ENCODE peak calls at places on chromosome 19, in eight cellular contexts. One of them, this sample, is unnamed.

GRCh38 chr19:34148672-34149185 is 23.6 kb upstream of the LSM14A start:
- DNase-seq in pancreas: no peak
- DNase-seq in NCI-H446: no peak
- DNase-seq in left lung: no peak
- DNase-seq in NCI-H1930: no peak
- DNase-seq in skeletal muscle cell: no peak
- DNase-seq in C1 segment of cervical spinal cord: no peak
- DNase-seq in iPS DF 6.9: no peak
- DNase-seq in this sample: no peak

GRCh38 chr19:46537136-46538097 is 41.8 kb upstream of the PNMA8B start:
- DNase-seq in pancreas: peak
- DNase-seq in skeletal muscle cell: no peak
- DNase-seq in left lung: peak
- DNase-seq in NCI-H446: peak
- DNase-seq in NCI-H1930: peak
- DNase-seq in C1 segment of cervical spinal cord: no peak
- DNase-seq in iPS DF 6.9: no peak
- DNase-seq in this sample: peak

GRCh38 chr19:9768175-9769112 is at the start of gene ZNF846:
- DNase-seq in iPS DF 6.9: peak
- DNase-seq in left lung: peak
- DNase-seq in NCI-H1930: peak
- DNase-seq in skeletal muscle cell: peak
- DNase-seq in C1 segment of cervical spinal cord: peak
- DNase-seq in NCI-H446: peak
- DNase-seq in pancreas: peak
- DNase-seq in this sample: peak

GRCh38 chr19:45211751-45212381 is 33.3 kb downstream of the BLOC1S3 start:
- DNase-seq in C1 segment of cervical spinal cord: no peak
- DNase-seq in skeletal muscle cell: no peak
- DNase-seq in left lung: peak
- DNase-seq in NCI-H446: peak
- DNase-seq in pancreas: peak
- DNase-seq in NCI-H1930: no peak
- DNase-seq in iPS DF 6.9: no peak
- DNase-seq in this sample: peak

GRCh38 chr19:10290439-10290875 is 705 bp downstream of the ICAM5 start:
- DNase-seq in iPS DF 6.9: no peak
- DNase-seq in NCI-H446: no peak
- DNase-seq in left lung: peak
- DNase-seq in skeletal muscle cell: no peak
- DNase-seq in C1 segment of cervical spinal cord: no peak
- DNase-seq in pancreas: no peak
- DNase-seq in NCI-H1930: no peak
- DNase-seq in this sample: no peak

GRCh38 chr19:41657157-41657556 is 30.3 kb upstream of the CEACAM4 start:
- DNase-seq in iPS DF 6.9: no peak
- DNase-seq in pancreas: no peak
- DNase-seq in left lung: no peak
- DNase-seq in NCI-H446: no peak
- DNase-seq in skeletal muscle cell: no peak
- DNase-seq in NCI-H1930: no peak
- DNase-seq in C1 segment of cervical spinal cord: no peak
- DNase-seq in this sample: no peak

GRCh38 chr19:49223472-49223871 is 65.9 kb downstream of the TRPM4 start:
- DNase-seq in pancreas: no peak
- DNase-seq in left lung: no peak
- DNase-seq in iPS DF 6.9: no peak
- DNase-seq in skeletal muscle cell: no peak
- DNase-seq in C1 segment of cervical spinal cord: no peak
- DNase-seq in NCI-H446: no peak
- DNase-seq in NCI-H1930: no peak
- DNase-seq in this sample: no peak

GRCh38 chr19:17486545-17486944 is 16.2 kb downstream of the SLC27A1 start:
- DNase-seq in skeletal muscle cell: no peak
- DNase-seq in NCI-H1930: no peak
- DNase-seq in iPS DF 6.9: no peak
- DNase-seq in NCI-H446: no peak
- DNase-seq in C1 segment of cervical spinal cord: no peak
- DNase-seq in pancreas: peak
- DNase-seq in left lung: no peak
- DNase-seq in this sample: no peak

GRCh38 chr19:31377736-31378135 is 28.5 kb upstream of the TSHZ3 start:
- DNase-seq in left lung: no peak
- DNase-seq in pancreas: no peak
- DNase-seq in NCI-H1930: no peak
- DNase-seq in NCI-H446: no peak
- DNase-seq in iPS DF 6.9: no peak
- DNase-seq in skeletal muscle cell: no peak
- DNase-seq in C1 segment of cervical spinal cord: no peak
- DNase-seq in this sample: no peak

This sample was measured in stomach.